ENCODE peak calls at places on chromosomes 2 and 18, in eight cellular contexts. One of them, this sample, is unnamed.

GRCh38 chr2:36770542-36771287 is 74.2 kb downstream of the VIT start:
- DNase-seq in lung: no peak
- DNase-seq in astrocyte: no peak
- DNase-seq in CD8-positive, alpha-beta memory T cell: peak; percentile 11
- DNase-seq in stomach: no peak
- DNase-seq in tibial artery: no peak
- DNase-seq in fibroblast of lung: peak; percentile 15
- DNase-seq in transverse colon: peak; percentile 17
- DNase-seq in this sample: no peak

GRCh38 chr18:54269924-54270844 is 867 bp downstream of the POLI start:
- DNase-seq in transverse colon: peak; percentile 66
- DNase-seq in tibial artery: no peak
- DNase-seq in stomach: peak; percentile 42
- DNase-seq in fibroblast of lung: peak; percentile 53
- DNase-seq in lung: peak; percentile 71
- DNase-seq in astrocyte: peak; percentile 29
- DNase-seq in CD8-positive, alpha-beta memory T cell: peak; percentile 31
- DNase-seq in this sample: no peak

GRCh38 chr2:11342561-11343343 is 1.7 kb downstream of the ROCK2 start:
- DNase-seq in transverse colon: peak; percentile 54
- DNase-seq in astrocyte: peak; percentile 72
- DNase-seq in lung: peak; percentile 37
- DNase-seq in tibial artery: peak; percentile 35
- DNase-seq in CD8-positive, alpha-beta memory T cell: no peak
- DNase-seq in stomach: no peak
- DNase-seq in fibroblast of lung: peak; percentile 80
- DNase-seq in this sample: no peak

GRCh38 chr18:51519571-51519970 is 322.1 kb upstream of the MEX3C start:
- DNase-seq in transverse colon: no peak
- DNase-seq in fibroblast of lung: no peak
- DNase-seq in lung: no peak
- DNase-seq in tibial artery: no peak
- DNase-seq in CD8-positive, alpha-beta memory T cell: no peak
- DNase-seq in stomach: no peak
- DNase-seq in astrocyte: no peak
- DNase-seq in this sample: no peak

GRCh38 chr18:32550958-32551357 is 80.3 kb upstream of the GAREM1 start:
- DNase-seq in transverse colon: no peak
- DNase-seq in lung: no peak
- DNase-seq in astrocyte: no peak
- DNase-seq in tibial artery: no peak
- DNase-seq in fibroblast of lung: no peak
- DNase-seq in CD8-positive, alpha-beta memory T cell: no peak
- DNase-seq in stomach: no peak
- DNase-seq in this sample: no peak

GRCh38 chr2:238379096-238379810 is 47.5 kb upstream of the ASB1 start:
- DNase-seq in astrocyte: peak; percentile 88
- DNase-seq in tibial artery: no peak
- DNase-seq in stomach: peak; percentile 25
- DNase-seq in lung: no peak
- DNase-seq in CD8-positive, alpha-beta memory T cell: no peak
- DNase-seq in transverse colon: no peak
- DNase-seq in fibroblast of lung: peak; percentile 92
- DNase-seq in this sample: no peak

GRCh38 chr18:12336887-12337286 is 28.8 kb downstream of the TUBB6 start:
- DNase-seq in transverse colon: no peak
- DNase-seq in tibial artery: no peak
- DNase-seq in fibroblast of lung: peak; percentile 93
- DNase-seq in stomach: no peak
- DNase-seq in CD8-positive, alpha-beta memory T cell: no peak
- DNase-seq in lung: no peak
- DNase-seq in astrocyte: peak; percentile 90
- DNase-seq in this sample: no peak

GRCh38 chr2:216890138-216890537 is 30.3 kb upstream of the TNP1 start:
- DNase-seq in lung: no peak
- DNase-seq in CD8-positive, alpha-beta memory T cell: no peak
- DNase-seq in tibial artery: no peak
- DNase-seq in fibroblast of lung: no peak
- DNase-seq in astrocyte: no peak
- DNase-seq in transverse colon: no peak
- DNase-seq in stomach: no peak
- DNase-seq in this sample: no peak

GRCh38 chr2:31319391-31320175 is 85.6 kb downstream of the EHD3 start:
- DNase-seq in stomach: no peak
- DNase-seq in CD8-positive, alpha-beta memory T cell: no peak
- DNase-seq in tibial artery: peak; percentile 45
- DNase-seq in lung: no peak
- DNase-seq in fibroblast of lung: no peak
- DNase-seq in transverse colon: peak; percentile 51
- DNase-seq in astrocyte: no peak
- DNase-seq in this sample: no peak

GRCh38 chr2:121570036-121570664 is 39.5 kb downstream of the RNU4ATAC start:
- DNase-seq in lung: no peak
- DNase-seq in CD8-positive, alpha-beta memory T cell: no peak
- DNase-seq in tibial artery: no peak
- DNase-seq in transverse colon: no peak
- DNase-seq in astrocyte: no peak
- DNase-seq in fibroblast of lung: peak; percentile 21
- DNase-seq in stomach: no peak
- DNase-seq in this sample: no peak

GRCh38 chr2:99159594-99159993 is 4.8 kb downstream of the LIPT1 start:
- DNase-seq in fibroblast of lung: no peak
- DNase-seq in lung: no peak
- DNase-seq in astrocyte: no peak
- DNase-seq in tibial artery: no peak
- DNase-seq in stomach: no peak
- DNase-seq in transverse colon: no peak
- DNase-seq in CD8-positive, alpha-beta memory T cell: no peak
- DNase-seq in this sample: no peak

GRCh38 chr2:191976436-191976835 is 129.5 kb upstream of the CAVIN2 start:
- DNase-seq in stomach: no peak
- DNase-seq in CD8-positive, alpha-beta memory T cell: no peak
- DNase-seq in astrocyte: peak; percentile 94
- DNase-seq in fibroblast of lung: peak; percentile 95
- DNase-seq in lung: no peak
- DNase-seq in transverse colon: no peak
- DNase-seq in tibial artery: no peak
- DNase-seq in this sample: no peak

GRCh38 chr2:17135619-17136018 is 382.6 kb downstream of the RAD51AP2 start:
- DNase-seq in stomach: no peak
- DNase-seq in astrocyte: no peak
- DNase-seq in transverse colon: no peak
- DNase-seq in fibroblast of lung: no peak
- DNase-seq in tibial artery: no peak
- DNase-seq in lung: no peak
- DNase-seq in CD8-positive, alpha-beta memory T cell: no peak
- DNase-seq in this sample: no peak

GRCh38 chr2:217942731-217943335 is 60.0 kb downstream of the TNS1 start:
- DNase-seq in fibroblast of lung: no peak
- DNase-seq in stomach: no peak
- DNase-seq in astrocyte: no peak
- DNase-seq in CD8-positive, alpha-beta memory T cell: no peak
- DNase-seq in transverse colon: no peak
- DNase-seq in lung: no peak
- DNase-seq in tibial artery: no peak
- DNase-seq in this sample: no peak

GRCh38 chr2:4938246-4938645 is 753.9 kb upstream of the SOX11 start:
- DNase-seq in transverse colon: no peak
- DNase-seq in CD8-positive, alpha-beta memory T cell: no peak
- DNase-seq in stomach: no peak
- DNase-seq in tibial artery: no peak
- DNase-seq in fibroblast of lung: no peak
- DNase-seq in lung: no peak
- DNase-seq in astrocyte: no peak
- DNase-seq in this sample: no peak

GRCh38 chr2:120716641-120717585 is 18.8 kb upstream of the GLI2 start:
- DNase-seq in stomach: no peak
- DNase-seq in lung: no peak
- DNase-seq in astrocyte: no peak
- DNase-seq in tibial artery: no peak
- DNase-seq in transverse colon: no peak
- DNase-seq in fibroblast of lung: no peak
- DNase-seq in CD8-positive, alpha-beta memory T cell: no peak
- DNase-seq in this sample: no peak

GRCh38 chr2:46435353-46435752 is 44.0 kb upstream of the TMEM247 start:
- DNase-seq in lung: no peak
- DNase-seq in stomach: no peak
- DNase-seq in transverse colon: no peak
- DNase-seq in astrocyte: no peak
- DNase-seq in tibial artery: no peak
- DNase-seq in fibroblast of lung: no peak
- DNase-seq in CD8-positive, alpha-beta memory T cell: no peak
- DNase-seq in this sample: no peak

GRCh38 chr2:101860157-101860556 is 131.6 kb upstream of the IL1R2 start:
- DNase-seq in CD8-positive, alpha-beta memory T cell: no peak
- DNase-seq in stomach: no peak
- DNase-seq in transverse colon: no peak
- DNase-seq in lung: no peak
- DNase-seq in astrocyte: no peak
- DNase-seq in fibroblast of lung: no peak
- DNase-seq in tibial artery: no peak
- DNase-seq in this sample: no peak

GRCh38 chr2:101859604-101860003 is 132.2 kb upstream of the IL1R2 start:
- DNase-seq in tibial artery: no peak
- DNase-seq in transverse colon: no peak
- DNase-seq in stomach: no peak
- DNase-seq in fibroblast of lung: no peak
- DNase-seq in CD8-positive, alpha-beta memory T cell: no peak
- DNase-seq in lung: no peak
- DNase-seq in astrocyte: no peak
- DNase-seq in this sample: no peak

GRCh38 chr2:101858910-101859309 is 132.8 kb upstream of the IL1R2 start:
- DNase-seq in fibroblast of lung: no peak
- DNase-seq in transverse colon: no peak
- DNase-seq in lung: no peak
- DNase-seq in astrocyte: no peak
- DNase-seq in stomach: no peak
- DNase-seq in tibial artery: no peak
- DNase-seq in CD8-positive, alpha-beta memory T cell: no peak
- DNase-seq in this sample: no peak

GRCh38 chr2:101855776-101856175 is 136.0 kb upstream of the IL1R2 start:
- DNase-seq in stomach: no peak
- DNase-seq in lung: no peak
- DNase-seq in fibroblast of lung: no peak
- DNase-seq in CD8-positive, alpha-beta memory T cell: no peak
- DNase-seq in astrocyte: no peak
- DNase-seq in tibial artery: no peak
- DNase-seq in transverse colon: no peak
- DNase-seq in this sample: no peak

GRCh38 chr2:101858246-101858645 is 133.5 kb upstream of the IL1R2 start:
- DNase-seq in CD8-positive, alpha-beta memory T cell: no peak
- DNase-seq in tibial artery: no peak
- DNase-seq in astrocyte: no peak
- DNase-seq in stomach: no peak
- DNase-seq in lung: no peak
- DNase-seq in transverse colon: no peak
- DNase-seq in fibroblast of lung: no peak
- DNase-seq in this sample: no peak
- H3K27ac ChIP-seq in CD8-positive, alpha-beta memory T cell: no peak overlapping the region
- H3K27ac ChIP-seq in tibial artery: no peak overlapping the region
- H3K27ac ChIP-seq in astrocyte: no peak overlapping the region
- H3K27ac ChIP-seq in stomach: no peak overlapping the region
- H3K27ac ChIP-seq in lung: no peak overlapping the region
- H3K27ac ChIP-seq in transverse colon: no peak overlapping the region
- H3K27ac ChIP-seq in fibroblast of lung: no peak overlapping the region
- H3K27ac ChIP-seq in this sample: no peak overlapping the region

GRCh38 chr2:85648619-85649018 is 19.4 kb downstream of the SFTPB start:
- DNase-seq in CD8-positive, alpha-beta memory T cell: no peak
- DNase-seq in lung: no peak
- DNase-seq in tibial artery: no peak
- DNase-seq in fibroblast of lung: peak; percentile 35
- DNase-seq in astrocyte: no peak
- DNase-seq in transverse colon: no peak
- DNase-seq in stomach: no peak
- DNase-seq in this sample: no peak

GRCh38 chr2:85649201-85650190 is 18.5 kb downstream of the SFTPB start:
- DNase-seq in CD8-positive, alpha-beta memory T cell: no peak
- DNase-seq in fibroblast of lung: peak; percentile 51
- DNase-seq in astrocyte: peak; percentile 40
- DNase-seq in tibial artery: no peak
- DNase-seq in transverse colon: no peak
- DNase-seq in stomach: no peak
- DNase-seq in lung: no peak
- DNase-seq in this sample: no peak

GRCh38 chr2:85650456-85650855 is 17.5 kb downstream of the SFTPB start:
- DNase-seq in transverse colon: no peak
- DNase-seq in fibroblast of lung: no peak
- DNase-seq in astrocyte: no peak
- DNase-seq in stomach: no peak
- DNase-seq in tibial artery: no peak
- DNase-seq in lung: no peak
- DNase-seq in CD8-positive, alpha-beta memory T cell: no peak
- DNase-seq in this sample: no peak

GRCh38 chr2:85652056-85652455 is 15.9 kb downstream of the SFTPB start:
- DNase-seq in fibroblast of lung: no peak
- DNase-seq in CD8-positive, alpha-beta memory T cell: no peak
- DNase-seq in transverse colon: no peak
- DNase-seq in astrocyte: no peak
- DNase-seq in lung: no peak
- DNase-seq in tibial artery: no peak
- DNase-seq in stomach: no peak
- DNase-seq in this sample: no peak

GRCh38 chr2:85651097-85651496 is 16.9 kb downstream of the SFTPB start:
- DNase-seq in astrocyte: no peak
- DNase-seq in stomach: no peak
- DNase-seq in transverse colon: no peak
- DNase-seq in tibial artery: no peak
- DNase-seq in lung: no peak
- DNase-seq in fibroblast of lung: no peak
- DNase-seq in CD8-positive, alpha-beta memory T cell: no peak
- DNase-seq in this sample: no peak
- H3K27ac ChIP-seq in astrocyte: no peak overlapping the region
- H3K27ac ChIP-seq in stomach: no peak overlapping the region
- H3K27ac ChIP-seq in transverse colon: no peak overlapping the region
- H3K27ac ChIP-seq in tibial artery: no peak overlapping the region
- H3K27ac ChIP-seq in lung: no peak overlapping the region
- H3K27ac ChIP-seq in fibroblast of lung: no peak overlapping the region
- H3K27ac ChIP-seq in CD8-positive, alpha-beta memory T cell: no peak overlapping the region
- H3K27ac ChIP-seq in this sample: no peak overlapping the region

DNA sequence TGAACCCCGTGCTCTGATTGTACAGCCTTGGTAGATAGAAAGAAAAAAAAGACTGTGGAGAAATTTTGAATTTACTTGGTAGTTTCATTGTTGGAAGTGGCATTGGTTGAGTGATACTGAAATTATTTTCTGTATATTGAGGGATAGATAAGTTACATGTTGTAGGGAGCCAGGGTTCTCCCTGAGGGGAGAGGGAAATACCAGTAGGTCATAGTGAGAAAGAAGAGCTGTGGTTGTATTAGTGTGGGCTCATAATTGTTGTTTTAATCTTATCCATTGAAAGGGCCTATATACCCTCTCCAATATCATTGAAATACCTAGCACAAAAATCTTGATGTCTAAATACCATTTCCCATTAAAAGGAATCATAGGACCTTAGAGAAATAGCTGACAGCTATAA is 16.9 kb upstream of the RAB31 start:
- DNase-seq in CD8-positive, alpha-beta memory T cell: no peak
- DNase-seq in lung: no peak
- DNase-seq in tibial artery: no peak
- DNase-seq in fibroblast of lung: no peak
- DNase-seq in astrocyte: no peak
- DNase-seq in stomach: no peak
- DNase-seq in transverse colon: no peak
- DNase-seq in this sample: no peak
- H3K27ac ChIP-seq in CD8-positive, alpha-beta memory T cell: no peak overlapping the region
- H3K27ac ChIP-seq in lung: no peak overlapping the region
- H3K27ac ChIP-seq in tibial artery: no peak overlapping the region
- H3K27ac ChIP-seq in fibroblast of lung: no peak overlapping the region
- H3K27ac ChIP-seq in astrocyte: no peak overlapping the region
- H3K27ac ChIP-seq in stomach: no peak overlapping the region
- H3K27ac ChIP-seq in transverse colon: no peak overlapping the region
- H3K27ac ChIP-seq in this sample: no peak overlapping the region

GRCh38 chr18:63848159-63848558 is 39.3 kb upstream of the SERPINB2 start:
- DNase-seq in CD8-positive, alpha-beta memory T cell: no peak
- DNase-seq in lung: no peak
- DNase-seq in tibial artery: no peak
- DNase-seq in stomach: no peak
- DNase-seq in fibroblast of lung: peak; percentile 58
- DNase-seq in astrocyte: peak; percentile 36
- DNase-seq in transverse colon: no peak
- DNase-seq in this sample: no peak
- H3K27ac ChIP-seq in CD8-positive, alpha-beta memory T cell: no peak overlapping the region
- H3K27ac ChIP-seq in lung: no peak overlapping the region
- H3K27ac ChIP-seq in tibial artery: no peak overlapping the region
- H3K27ac ChIP-seq in stomach: no peak overlapping the region
- H3K27ac ChIP-seq in fibroblast of lung: no peak overlapping the region
- H3K27ac ChIP-seq in astrocyte: no peak overlapping the region
- H3K27ac ChIP-seq in transverse colon: no peak overlapping the region
- H3K27ac ChIP-seq in this sample: no peak overlapping the region